ENCODE peak calls at places on chromosomes 12 and 14, in four cellular contexts. C is mucosa of descending colon, J is left lung, S is fibroblast of mammary gland. T is an unnamed sample.

GRCh38 chr12:14537088-14537487 is 30.6 kb downstream of the PLBD1 start:
- DNase-seq in J (no peak), S (no peak), C (no peak), T (no peak)

GRCh38 chr12:42564540-42564939 is 25.0 kb downstream of the PRICKLE1 start:
- DNase-seq in J (no peak), C (no peak), S (no peak), T (no peak)

GRCh38 chr12:34404377-34405285 is 382.3 kb downstream of the ALG10 start:
- DNase-seq in C (peak), S (no peak), J (peak), T (peak)

GRCh38 chr12:119177724-119178380 is 879 bp upstream of the HSPB8 start:
- DNase-seq in J (no peak), C (no peak), S (no peak), T (no peak)

GRCh38 chr12:101107032-101107763 is 102.8 kb downstream of the SLC5A8 start:
- DNase-seq in J (no peak), C (no peak), S (no peak), T (no peak)

GRCh38 chr12:124403273-124403672 is 108.4 kb downstream of the RFLNA start:
- DNase-seq in C (no peak), J (no peak), S (no peak), T (no peak)

GRCh38 chr12:121423682-121424631 is 24.0 kb downstream of the RNF34 start:
- DNase-seq in S (no peak), C (no peak), J (no peak), T (no peak)

GRCh38 chr12:50401383-50402155 is 884 bp downstream of the LARP4 start:
- DNase-seq in C (no peak), S (peak), J (no peak), T (no peak)

GRCh38 chr12:20601668-20602280 is 93.4 kb upstream of the SLCO1C1 start:
- DNase-seq in J (no peak), S (peak), C (no peak), T (no peak)

GRCh38 chr14:93939304-93940229 is 12.4 kb downstream of the FAM181A start:
- DNase-seq in J (peak), S (peak), C (peak), T (peak)

GRCh38 chr12:121789800-121790748 is 3.4 kb downstream of the RHOF start:
- DNase-seq in J (peak), C (peak), S (no peak), T (peak)

GRCh38 chr12:43306066-43306465 is 245.9 kb downstream of the ADAMTS20 start:
- DNase-seq in J (no peak), S (peak), C (no peak), T (no peak)

GRCh38 chr14:42228611-42229010 is 621.9 kb downstream of the LRFN5 start:
- DNase-seq in C (no peak), J (no peak), S (no peak), T (no peak)

DNA sequence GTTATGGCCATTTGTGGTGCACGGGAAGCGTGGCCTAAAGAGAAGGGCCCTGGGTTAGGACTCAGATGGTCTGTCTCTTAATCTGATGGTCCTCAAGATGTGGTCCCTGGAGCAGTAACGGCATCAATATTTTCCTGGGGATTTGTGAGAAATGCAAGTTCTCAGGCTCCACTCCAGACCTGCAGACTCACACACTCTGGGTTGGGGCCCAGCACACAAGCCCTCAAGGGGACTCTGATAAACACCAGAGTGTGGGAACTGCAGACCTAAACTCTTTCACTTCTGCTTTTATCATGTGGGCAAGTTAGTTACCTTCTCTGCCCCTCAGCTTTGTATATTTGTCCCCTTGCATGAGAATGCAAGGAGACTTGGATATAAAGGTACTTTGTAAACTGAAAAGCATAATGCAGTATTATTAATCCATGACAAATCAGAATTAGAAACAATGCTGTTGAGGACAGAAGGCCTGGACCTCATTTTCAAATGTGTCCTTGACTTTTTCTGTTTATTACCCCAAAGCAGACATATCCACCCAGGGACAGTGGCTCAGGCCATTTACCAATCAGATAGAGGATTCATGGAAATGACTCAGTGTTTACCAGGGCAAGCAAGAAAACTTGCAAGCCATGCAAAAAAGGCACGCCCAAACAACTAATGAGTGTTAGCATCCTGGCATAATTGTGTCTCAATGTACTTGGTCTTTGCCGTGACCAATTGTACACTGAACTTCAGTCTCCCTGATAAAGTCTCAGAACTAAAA is 157.0 kb downstream of the ASCL1 start:
- DNase-seq in C (no peak), J (no peak), S (no peak), T (no peak)
- H3K4me3 ChIP-seq in C (no peak), J (no peak), S (no peak), T (no peak)

DNA sequence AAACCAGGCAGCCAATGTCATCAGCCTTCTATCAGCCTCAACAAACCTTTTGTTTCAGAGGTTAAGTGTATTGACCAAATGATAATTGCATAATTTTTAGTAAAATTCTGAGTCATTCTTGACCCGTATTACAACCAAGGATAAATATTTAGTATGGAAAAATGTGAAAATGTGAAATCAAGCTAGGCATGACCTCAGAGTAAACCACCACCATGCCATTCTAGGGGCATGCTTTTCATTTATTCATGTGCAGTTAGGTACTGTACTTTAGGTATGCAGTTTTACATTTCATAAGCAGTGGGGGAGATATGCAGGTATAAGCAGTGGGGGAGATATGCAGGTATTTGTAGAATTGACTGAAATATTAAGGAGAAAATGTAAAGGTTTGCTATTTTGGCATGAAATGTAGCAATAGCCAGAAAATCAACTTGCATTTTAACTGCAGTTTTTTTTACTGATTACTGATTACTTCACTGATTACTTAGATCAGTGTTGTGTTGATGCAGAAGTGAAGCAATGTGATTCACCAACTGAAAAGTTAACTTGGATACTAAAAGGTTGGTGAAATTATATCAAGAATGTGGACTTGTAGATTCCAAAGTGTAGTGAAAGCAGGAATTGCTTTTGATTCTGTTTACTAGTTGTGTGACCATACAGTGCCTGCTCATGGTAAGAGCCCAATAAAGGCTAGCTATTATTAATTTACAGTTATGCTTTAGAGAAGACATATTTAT is 184.2 kb downstream of the ESR2 start:
- DNase-seq in C (no peak), S (peak), J (no peak), T (no peak)
- H3K4me3 ChIP-seq in C (no peak), S (no peak), J (no peak), T (no peak)

DNA sequence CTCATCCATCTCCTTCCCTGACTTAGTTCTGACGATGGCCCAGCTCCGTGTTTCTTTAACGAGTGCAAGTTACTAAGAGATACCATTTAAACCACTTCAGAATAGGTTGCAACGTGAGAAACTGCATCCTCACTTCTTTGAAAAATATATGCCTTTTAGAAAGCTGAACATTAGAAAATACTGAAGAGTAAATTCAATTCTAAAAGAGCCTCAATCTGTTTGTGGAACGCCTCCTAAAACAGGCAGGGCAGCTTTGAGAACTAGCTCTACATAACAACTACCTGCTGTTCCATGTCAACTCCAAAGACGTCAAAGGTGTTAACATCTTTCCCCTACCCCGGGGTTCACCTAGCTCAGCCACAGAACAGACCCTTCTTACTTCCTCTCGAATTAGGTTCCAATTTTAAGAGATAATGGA is 3.5 kb downstream of the BHLHE41 start:
- DNase-seq in S (no peak), C (no peak), J (no peak), T (no peak)
- H3K4me3 ChIP-seq in S (peak), C (no peak), J (no peak), T (peak)

GRCh38 chr14:105075364-105076295 is 10.4 kb upstream of the GPR132 start:
- DNase-seq in C (peak), S (no peak), J (peak), T (peak)
- H3K4me3 ChIP-seq in C (no peak), S (no peak), J (no peak), T (no peak)

GRCh38 chr14:65169351-65169750 is 67.0 kb upstream of the MAX start:
- DNase-seq in J (no peak), S (peak), C (no peak), T (no peak)
- H3K4me3 ChIP-seq in J (no peak), S (no peak), C (no peak), T (no peak)

GRCh38 chr12:3661028-3661427 is 91.9 kb downstream of the CRACR2A start:
- DNase-seq in J (no peak), C (no peak), S (no peak), T (no peak)

GRCh38 chr12:3658327-3659163 is 94.4 kb downstream of the CRACR2A start:
- DNase-seq in J (no peak), C (no peak), S (peak), T (no peak)

GRCh38 chr12:3656946-3657622 is 95.8 kb downstream of the CRACR2A start:
- DNase-seq in C (no peak), S (no peak), J (no peak), T (no peak)

GRCh38 chr12:3651585-3652424 is 101.1 kb downstream of the CRACR2A start:
- DNase-seq in C (no peak), S (no peak), J (no peak), T (no peak)

DNA sequence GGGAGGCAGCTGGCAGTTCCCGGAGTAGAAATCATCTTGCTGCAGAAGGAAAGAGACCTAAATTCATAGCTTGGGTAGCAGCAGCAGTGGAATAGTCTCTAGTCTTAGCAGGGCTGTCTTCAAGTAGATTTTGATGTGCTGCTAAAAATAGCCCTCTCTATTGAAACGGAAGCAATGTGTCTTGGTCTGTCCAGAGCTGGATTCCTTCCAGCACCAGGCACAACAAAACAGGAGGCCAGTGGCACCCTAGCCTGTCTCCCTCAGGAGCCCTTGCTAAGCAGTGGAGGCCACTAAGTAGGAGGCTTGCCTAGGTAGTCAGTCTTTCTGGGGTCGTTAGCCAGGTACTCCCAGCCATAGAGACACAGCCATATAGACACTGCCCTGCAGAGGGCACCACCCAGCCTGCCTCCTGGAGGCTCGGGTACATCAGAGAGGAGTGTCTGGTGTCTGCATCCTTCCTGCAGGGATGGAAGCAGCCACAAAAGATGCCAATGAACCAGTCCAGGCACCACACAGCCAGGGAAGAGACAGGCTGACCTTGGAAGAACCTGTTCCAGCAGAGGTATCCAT is 97.5 kb downstream of the CRACR2A start:
- DNase-seq in C (no peak), J (no peak), S (peak), T (no peak)
- H3K4me3 ChIP-seq in C (no peak), J (no peak), S (no peak), T (no peak)

DNA sequence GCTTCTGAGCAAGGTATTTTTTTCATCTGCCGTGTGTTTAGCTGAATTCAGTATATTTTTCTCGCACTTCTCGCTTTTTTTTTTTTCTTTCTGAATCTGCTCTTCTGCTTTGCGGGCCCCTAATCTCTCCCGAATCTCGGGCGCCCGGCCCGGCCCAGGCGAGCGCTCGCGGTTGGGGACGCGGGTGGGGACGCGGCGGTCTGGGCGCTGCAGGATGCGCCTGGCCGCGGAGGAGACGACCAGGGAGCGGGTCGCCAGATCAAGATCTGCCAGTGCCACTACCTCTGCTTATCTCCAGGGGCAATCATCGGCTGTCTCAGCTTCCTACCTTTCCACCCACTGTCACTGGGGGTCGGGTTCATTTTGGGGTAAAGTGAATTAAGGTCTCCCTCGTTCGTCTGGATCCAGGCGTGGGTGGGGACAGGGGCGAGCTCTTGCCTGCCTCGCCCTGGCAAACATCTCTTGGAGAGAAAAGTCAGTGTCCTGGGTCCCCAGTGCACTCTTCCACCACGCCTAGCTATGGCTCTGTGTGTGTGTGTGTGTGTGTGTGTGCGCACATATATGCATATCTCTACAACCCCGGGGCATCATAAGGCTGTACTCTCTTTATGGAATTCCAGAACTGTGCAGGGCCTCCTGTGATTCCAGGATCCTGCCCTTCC is 422.3 kb downstream of the VRK1 start:
- DNase-seq in S (no peak), J (peak), C (no peak), T (no peak)
- H3K4me3 ChIP-seq in S (no peak), J (peak), C (no peak), T (peak)

GRCh38 chr12:106274012-106274411 is 26.2 kb upstream of the CKAP4 start:
- DNase-seq in J (no peak), S (no peak), C (no peak), T (no peak)

GRCh38 chr12:106275458-106275857 is 27.1 kb upstream of the TCP11L2 start:
- DNase-seq in S (no peak), C (peak), J (no peak), T (no peak)

GRCh38 chr12:106280101-106280500 is 22.4 kb upstream of the TCP11L2 start:
- DNase-seq in S (no peak), J (no peak), C (no peak), T (no peak)

GRCh38 chr12:106274575-106275081 is 26.8 kb upstream of the CKAP4 start:
- DNase-seq in J (no peak), C (no peak), S (peak), T (no peak)

GRCh38 chr12:106276032-106276728 is 26.4 kb upstream of the TCP11L2 start:
- DNase-seq in S (no peak), C (no peak), J (no peak), T (no peak)
- H3K4me3 ChIP-seq in S (no peak), C (no peak), J (no peak), T (no peak)

T was measured in spleen.